ENCODE peak calls at places on chromosomes 5 and 9, in eight cellular contexts. K is foreskin fibroblast; W is HFF-Myc; O is heart left ventricle; R is cardiac fibroblast; H is body of pancreas; Q is small intestine; P is CD4-positive, CD25-positive, alpha-beta regulatory T cell. N is an unnamed sample.

GRCh38 chr9:6073731-6074130 is 58.3 kb upstream of the RANBP6 start:
- DNase-seq in W (no peak), K (no peak), R (no peak), H (no peak), O (no peak), Q (no peak), P (no peak), N (no peak)

GRCh38 chr5:10595305-10595677 is 31.4 kb downstream of the ANKRD33B start:
- DNase-seq in P (no peak), K (peak; percentile 81), H (no peak), Q (no peak), O (no peak), W (no peak), R (no peak), N (peak; percentile 18)

GRCh38 chr5:9156282-9156681 is 389.6 kb downstream of the SEMA5A start:
- DNase-seq in W (peak; percentile 45), O (peak; percentile 14), R (peak; percentile 60), K (peak; percentile 90), H (peak; percentile 18), P (no peak), Q (peak; percentile 14), N (peak; percentile 64)

GRCh38 chr5:174384509-174384947 is 339.0 kb downstream of the NSG2 start:
- DNase-seq in H (no peak), Q (no peak), W (peak; percentile 86), P (no peak), O (no peak), K (peak; percentile 20), R (peak; percentile 86), N (no peak)

GRCh38 chr5:93746406-93747056 is 5.1 kb upstream of the POU5F2 start:
- DNase-seq in Q (no peak), K (peak; percentile 55), R (peak; percentile 14), P (no peak), W (no peak), O (no peak), H (no peak), N (peak; percentile 43)

GRCh38 chr5:109825450-109825849 is 135.7 kb downstream of the MAN2A1 start:
- DNase-seq in K (peak; percentile 20), P (no peak), R (no peak), O (no peak), H (no peak), W (no peak), Q (no peak), N (peak; percentile 72)

GRCh38 chr5:93274291-93274690 is 306.7 kb downstream of the NR2F1-AS1 start:
- DNase-seq in Q (no peak), K (peak; percentile 38), H (no peak), R (peak; percentile 82), O (no peak), P (no peak), W (no peak), N (peak; percentile 66)

GRCh38 chr9:129602598-129603415 is 18.1 kb downstream of the C9orf50 start:
- DNase-seq in W (no peak), R (no peak), O (no peak), P (no peak), K (no peak), H (no peak), Q (no peak), N (no peak)

GRCh38 chr9:13816837-13817236 is 497.1 kb downstream of the NFIB start:
- DNase-seq in O (no peak), Q (no peak), W (no peak), H (no peak), R (no peak), P (no peak), K (no peak), N (peak; percentile 90)

GRCh38 chr5:141186897-141187512 is at the start of gene PCDHB9:
- DNase-seq in H (peak; percentile 30), K (peak; percentile 5), R (peak; percentile 8), W (no peak), Q (peak; percentile 0), P (no peak), O (no peak), N (no peak)

GRCh38 chr5:139910901-139911300 is 115.3 kb downstream of the PSD2 start:
- DNase-seq in Q (no peak), K (no peak), R (no peak), O (no peak), H (no peak), P (no peak), W (no peak), N (peak; percentile 20)

GRCh38 chr5:138273834-138274188 is 610 bp downstream of the GFRA3 start:
- DNase-seq in K (no peak), H (no peak), W (no peak), R (no peak), O (no peak), P (no peak), Q (no peak), N (no peak)

GRCh38 chr5:138272681-138273080 is 1.7 kb downstream of the GFRA3 start:
- DNase-seq in R (no peak), Q (no peak), K (no peak), W (no peak), O (no peak), P (no peak), H (no peak), N (no peak)

GRCh38 chr5:138275895-138276294 is 1.5 kb upstream of the GFRA3 start:
- DNase-seq in P (no peak), R (no peak), K (no peak), Q (no peak), W (no peak), H (no peak), O (no peak), N (no peak)

GRCh38 chr5:138275379-138275782 is 960 bp upstream of the GFRA3 start:
- DNase-seq in O (no peak), H (peak; percentile 20), W (no peak), K (no peak), P (no peak), Q (peak; percentile 16), R (no peak), N (no peak)

GRCh38 chr5:138274189-138274853 is at the start of gene GFRA3:
- DNase-seq in Q (no peak), P (no peak), W (no peak), H (peak; percentile 6), R (peak; percentile 14), K (peak; percentile 21), O (no peak), N (no peak)
- H3K4me3 ChIP-seq in Q (no peak within 1 kb of the TSS), P (no peak within 1 kb of the TSS), W (peak within 1 kb of the TSS; percentile 29), H (peak within 1 kb of the TSS; percentile 8), R (peak within 1 kb of the TSS; percentile 34), K (peak within 1 kb of the TSS; percentile 24), O (peak within 1 kb of the TSS; percentile 38), N (peak within 1 kb of the TSS; percentile 20)

DNA sequence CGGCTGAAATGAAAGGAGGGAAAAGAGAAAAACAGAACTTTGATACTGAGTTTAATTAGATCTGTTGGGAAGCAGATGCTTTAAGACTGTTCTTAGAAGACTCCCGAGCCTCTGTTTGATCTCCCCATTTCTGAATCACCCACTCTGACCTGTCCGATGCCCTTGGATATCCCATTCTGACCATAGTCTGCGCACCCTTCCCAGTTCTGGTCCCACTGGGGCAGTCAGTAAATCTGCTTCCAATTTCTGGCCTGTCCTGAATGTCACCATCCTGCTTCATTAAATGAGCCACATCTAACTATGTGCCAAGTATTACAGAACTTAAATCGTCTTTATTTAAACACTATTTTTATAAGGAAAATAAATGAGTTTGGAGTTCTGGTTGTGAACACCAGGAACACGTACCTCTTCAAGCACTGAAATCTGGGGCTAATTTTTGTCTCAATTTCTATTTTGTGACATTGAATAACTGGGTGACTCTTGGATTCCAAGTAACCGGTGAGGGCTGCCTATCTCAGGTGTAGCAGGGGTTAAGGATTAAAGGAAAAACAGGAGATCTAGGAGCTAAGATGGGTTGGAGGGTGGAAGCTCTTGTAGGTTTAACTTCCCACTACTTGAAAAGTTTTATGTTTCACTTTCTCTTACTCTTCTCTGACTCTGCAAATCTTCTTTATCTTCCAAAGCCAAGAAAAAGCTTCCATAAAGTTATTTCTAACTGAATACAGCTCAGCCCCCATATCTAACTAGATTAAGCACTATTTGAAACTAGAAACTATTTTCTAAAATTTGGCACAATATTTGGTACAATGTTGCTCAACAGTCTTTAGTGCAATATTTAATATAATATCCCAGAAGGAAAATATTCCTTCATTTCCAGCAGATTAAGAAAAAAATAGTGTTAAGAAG is 40.1 kb downstream of the ALDH1A1 start:
- DNase-seq in P (no peak), W (no peak), H (no peak), Q (no peak), O (no peak), K (no peak), R (peak; percentile 21), N (no peak)
- H3K4me3 ChIP-seq in P (no peak overlapping the region), W (no peak overlapping the region), H (no peak overlapping the region), Q (no peak overlapping the region), O (no peak overlapping the region), K (no peak overlapping the region), R (no peak overlapping the region), N (no peak overlapping the region)

GRCh38 chr9:37370282-37370681 is 52.2 kb upstream of the GRHPR start:
- DNase-seq in W (no peak), K (no peak), Q (no peak), P (no peak), O (no peak), H (no peak), R (no peak), N (no peak)

GRCh38 chr9:37372839-37373238 is 49.7 kb upstream of the GRHPR start:
- DNase-seq in K (no peak), P (no peak), R (no peak), Q (no peak), O (no peak), W (no peak), H (no peak), N (no peak)

GRCh38 chr9:37371565-37372464 is 50.7 kb upstream of the GRHPR start:
- DNase-seq in H (no peak), Q (no peak), R (peak; percentile 79), P (no peak), O (no peak), W (no peak), K (no peak), N (no peak)

GRCh38 chr9:37370968-37371563 is 51.4 kb upstream of the GRHPR start:
- DNase-seq in R (no peak), W (no peak), H (no peak), P (no peak), O (no peak), K (no peak), Q (no peak), N (no peak)

DNA sequence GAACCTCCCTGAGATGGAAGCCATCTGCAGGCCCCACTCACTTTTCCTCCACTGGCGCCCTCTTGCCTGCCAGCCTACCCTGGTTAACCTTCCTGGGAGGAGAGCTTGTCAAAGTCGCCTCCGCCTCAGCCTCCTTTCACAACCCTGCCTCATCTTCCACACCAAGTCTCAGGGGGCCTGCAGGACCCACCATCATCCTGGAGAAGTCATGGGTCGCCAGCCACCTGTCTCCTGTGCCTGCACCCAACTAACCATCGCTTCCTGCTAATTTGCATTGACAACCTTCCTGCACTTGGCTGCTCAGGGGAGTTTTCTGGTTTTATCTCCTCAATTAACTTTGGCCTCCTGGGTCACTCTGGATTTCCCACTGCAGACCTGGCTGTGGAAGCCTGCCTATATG is 52.8 kb upstream of the GRHPR start:
- DNase-seq in K (no peak), R (no peak), P (no peak), O (no peak), Q (no peak), W (no peak), H (no peak), N (no peak)
- H3K4me3 ChIP-seq in K (no peak overlapping the region), R (no peak overlapping the region), P (no peak overlapping the region), O (no peak overlapping the region), Q (no peak overlapping the region), W (no peak overlapping the region), H (no peak overlapping the region), N (no peak overlapping the region)

DNA sequence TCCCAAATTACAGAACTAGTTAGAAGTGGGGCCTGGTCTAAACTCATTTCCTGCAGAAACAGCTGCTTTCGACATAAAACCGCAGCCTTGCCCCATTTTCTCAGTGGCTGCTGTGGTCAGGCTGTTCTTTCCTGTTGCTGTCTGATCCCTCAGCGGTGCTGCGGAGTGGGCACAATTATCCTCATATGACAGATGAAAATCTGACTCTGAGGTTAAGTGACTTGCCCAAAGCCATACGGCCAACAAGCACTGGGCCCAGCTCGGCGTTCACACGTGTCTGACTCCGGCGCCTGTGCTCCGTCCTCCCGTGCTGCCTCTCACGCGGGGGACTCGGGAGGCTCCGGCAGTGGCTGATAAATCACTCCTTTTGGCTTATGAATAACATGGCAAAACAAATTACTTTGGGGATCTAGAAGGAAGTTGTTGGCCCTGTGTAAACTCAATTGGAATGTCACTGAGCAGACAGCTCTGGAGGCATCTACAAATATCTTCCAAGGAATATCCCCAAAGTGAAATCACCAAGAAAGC is 142.6 kb upstream of the LMX1B start:
- DNase-seq in P (peak; percentile 51), Q (peak; percentile 62), W (no peak), O (peak; percentile 58), R (peak; percentile 51), H (peak; percentile 52), K (peak; percentile 50), N (no peak)
- H3K4me3 ChIP-seq in P (peak overlapping the region; percentile 72), Q (no peak overlapping the region), W (no peak overlapping the region), O (no peak overlapping the region), R (no peak overlapping the region), H (no peak overlapping the region), K (no peak overlapping the region), N (no peak overlapping the region)

N was measured in bronchial epithelial cell.